ENCODE peak calls at places on chromosomes 5 and 9, in five cellular contexts. G is tibial artery, Z is colonic mucosa, R is astrocyte of the cerebellum, I is fibroblast of mammary gland. H is an unnamed sample.
A peak's percentile ranks its signal among the peaks of the same experiment; 100 is the strongest.

GRCh38 chr5:1268666-1269065 is 26.2 kb downstream of the TERT start:
- DNase-seq in G (no peak), I (no peak), R (no peak), Z (no peak), H (no peak)

GRCh38 chr5:36495638-36496010 is 110.8 kb upstream of the SLC1A3 start:
- DNase-seq in R (peak; percentile 70), Z (no peak), I (no peak), G (no peak), H (no peak)

GRCh38 chr5:154238776-154239481 is 48.4 kb downstream of the GALNT10 start:
- DNase-seq in Z (no peak), G (no peak), R (no peak), I (no peak), H (no peak)

GRCh38 chr9:34219421-34219820 is 40.6 kb downstream of the UBAP1 start:
- DNase-seq in Z (no peak), I (no peak), G (no peak), R (no peak), H (no peak)

GRCh38 chr9:97990259-97990658 is 7.1 kb downstream of the ANP32B start:
- DNase-seq in R (peak; percentile 28), I (peak; percentile 66), Z (no peak), G (no peak), H (no peak)

GRCh38 chr5:177036443-177036842 is 13.9 kb downstream of the ZNF346 start:
- DNase-seq in Z (no peak), R (no peak), I (no peak), G (no peak), H (no peak)

GRCh38 chr5:139690385-139691274 is 42.5 kb downstream of the CXXC5 start:
- DNase-seq in I (peak; percentile 80), Z (peak; percentile 41), R (no peak), G (peak; percentile 83), H (no peak)

GRCh38 chr9:120941046-120941770 is 14.6 kb upstream of the TRAF1 start:
- DNase-seq in G (no peak), R (no peak), Z (no peak), I (peak; percentile 80), H (no peak)

GRCh38 chr5:113110117-113110516 is 133.5 kb downstream of the DCP2 start:
- DNase-seq in I (no peak), Z (no peak), G (no peak), R (no peak), H (no peak)

GRCh38 chr5:108636135-108636888 is 111.4 kb upstream of the FER start:
- DNase-seq in Z (no peak), I (no peak), G (no peak), R (no peak), H (no peak)

GRCh38 chr9:116928884-116929283 is 241.8 kb downstream of the TRIM32 start:
- DNase-seq in Z (no peak), G (no peak), R (no peak), I (no peak), H (no peak)

GRCh38 chr9:18261143-18261542 is 212.8 kb upstream of the ADAMTSL1 start:
- DNase-seq in I (no peak), Z (no peak), R (no peak), G (no peak), H (no peak)

GRCh38 chr5:139775872-139776271 is 19.7 kb upstream of the PSD2 start:
- DNase-seq in I (no peak), G (no peak), Z (no peak), R (no peak), H (no peak)

GRCh38 chr5:16856531-16856930 is 79.6 kb downstream of the MYO10 start:
- DNase-seq in I (peak; percentile 60), R (no peak), Z (no peak), G (no peak), H (no peak)

GRCh38 chr9:135017916-135018915 is 69.3 kb upstream of the OLFM1 start:
- DNase-seq in I (no peak), Z (no peak), G (no peak), R (no peak), H (no peak)

GRCh38 chr5:173969167-173970049 is 19.6 kb upstream of the C5orf47 start:
- DNase-seq in G (no peak), I (peak; percentile 25), Z (no peak), R (no peak), H (no peak)

GRCh38 chr5:178453224-178453623 is 137.0 kb downstream of the COL23A1 start:
- DNase-seq in I (peak; percentile 7), Z (no peak), G (peak; percentile 4), R (no peak), H (peak; percentile 12)

GRCh38 chr9:87323933-87324332 is 173.7 kb upstream of the DAPK1 start:
- DNase-seq in R (no peak), I (no peak), G (no peak), Z (no peak), H (no peak)

GRCh38 chr5:156272139-156272538 is 54.8 kb upstream of the SGCD start:
- DNase-seq in R (no peak), G (no peak), I (no peak), Z (no peak), H (no peak)

GRCh38 chr9:120870206-120870605 is 6.8 kb downstream of the PHF19 start:
- DNase-seq in G (no peak), R (no peak), I (no peak), Z (no peak), H (no peak)

GRCh38 chr9:19208653-19209052 is 21.8 kb upstream of the DENND4C start:
- DNase-seq in I (no peak), R (no peak), G (no peak), Z (no peak), H (no peak)

DNA sequence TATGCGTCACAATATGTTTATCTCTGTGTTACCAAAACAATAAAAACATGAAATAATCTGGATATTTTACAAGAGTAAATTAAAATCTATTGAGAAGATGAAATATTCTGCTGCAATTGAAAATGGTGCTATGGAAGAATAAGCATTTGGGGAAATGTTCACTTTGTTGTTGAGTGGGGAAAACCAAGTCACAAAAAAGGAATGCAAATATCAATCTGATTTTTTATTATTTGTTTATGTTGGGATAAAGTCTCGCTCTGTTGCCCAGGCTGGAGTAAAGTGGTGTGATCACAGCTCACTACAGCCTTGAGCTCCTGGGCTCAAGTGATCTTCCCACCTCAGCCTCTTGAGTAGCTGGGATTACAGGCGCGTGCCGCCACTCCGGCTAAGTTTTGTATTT is 8.6 kb upstream of the F2RL1 start:
- DNase-seq in Z (no peak), G (no peak), R (no peak), I (no peak), H (no peak)
- H3K4me3 ChIP-seq in Z (no peak overlapping the region), G (no peak overlapping the region), R (no peak overlapping the region), I (no peak overlapping the region), H (no peak overlapping the region)

DNA sequence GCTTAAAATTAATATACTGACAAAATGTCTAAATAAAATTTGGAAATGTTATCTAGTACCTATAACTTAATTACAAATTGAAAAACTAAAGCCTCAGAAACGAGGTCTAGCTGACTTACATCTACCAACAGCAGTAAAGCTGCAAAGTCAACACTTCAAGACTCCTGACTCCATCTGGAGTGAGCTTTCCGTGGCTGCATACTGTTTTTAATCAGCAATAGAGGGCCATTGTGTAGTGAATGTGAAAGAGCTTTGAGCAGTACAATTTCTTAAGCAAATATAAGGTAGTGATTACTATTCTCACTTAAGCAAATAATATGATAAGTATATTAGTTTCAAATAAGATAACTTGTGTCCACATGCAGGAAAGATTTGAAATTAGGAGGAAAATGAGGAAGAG is 6.3 kb downstream of the SPINK6 start:
- DNase-seq in Z (no peak), I (no peak), G (no peak), R (no peak), H (no peak)
- TF ChIP-seq CTCF in Z (no peak), I (no peak), G (no peak), R (no peak), H (no peak)

GRCh38 chr9:100474950-100475276 is 2.0 kb downstream of the TMEFF1 start:
- DNase-seq in I (no peak), R (no peak), Z (no peak), G (no peak), H (no peak)
- H3K4me3 ChIP-seq in I (no peak overlapping the region), R (no peak overlapping the region), Z (no peak overlapping the region), G (no peak overlapping the region), H (no peak overlapping the region)

GRCh38 chr5:159157552-159157951 is 51.8 kb downstream of the RNF145 start:
- DNase-seq in Z (no peak), G (no peak), I (no peak), R (no peak), H (no peak)
- TF ChIP-seq CTCF in Z (no peak), G (no peak), I (no peak), R (no peak), H (no peak)

GRCh38 chr9:37126214-37126788 is 5.9 kb downstream of the ZCCHC7 start:
- DNase-seq in G (no peak), I (no peak), Z (no peak), R (no peak), H (no peak)

GRCh38 chr9:37127018-37127417 is 6.6 kb downstream of the ZCCHC7 start:
- DNase-seq in R (no peak), I (no peak), G (no peak), Z (no peak), H (no peak)

DNA sequence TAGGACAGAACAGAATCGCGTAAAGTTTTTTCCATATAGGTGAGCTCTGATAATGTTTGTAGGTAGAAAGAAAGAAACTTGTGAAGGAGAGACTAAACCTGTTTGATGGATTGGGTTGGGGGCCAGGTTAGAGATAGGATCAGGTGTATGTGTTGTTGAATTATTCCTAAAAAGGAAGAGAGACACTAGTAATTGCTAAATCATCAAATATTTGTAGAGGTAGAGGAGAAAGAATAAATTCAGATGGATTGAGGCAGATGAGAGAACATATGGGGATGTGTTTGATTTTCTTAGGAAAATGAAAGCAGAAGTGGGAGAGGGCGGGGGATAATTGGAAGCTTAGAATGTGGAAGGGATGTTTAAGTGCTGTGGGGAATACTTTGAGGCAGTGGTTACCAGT is 7.7 kb downstream of the ZCCHC7 start:
- DNase-seq in R (no peak), G (no peak), Z (no peak), I (no peak), H (no peak)
- H3K4me3 ChIP-seq in R (no peak overlapping the region), G (no peak overlapping the region), Z (no peak overlapping the region), I (no peak overlapping the region), H (no peak overlapping the region)

H was measured in BJ.